ENCODE peak calls at places on chromosomes 13 and 19, in six cellular contexts. P is keratinocyte, X is neural progenitor cell, A is suprapubic skin, U is mammary epithelial cell, V is WERI-Rb-1. D is an unnamed sample.

GRCh38 chr13:41250993-41251392 is 12.4 kb downstream of the MTRF1 start:
- DNase-seq in P (no peak), X (no peak), A (no peak), U (no peak), V (no peak), D (no peak)

GRCh38 chr19:52307275-52307674 is 10.3 kb downstream of the ZNF480 start:
- DNase-seq in P (no peak), X (peak), A (no peak), U (peak), V (peak), D (no peak)

GRCh38 chr13:36029171-36029570 is 102.0 kb downstream of the DCLK1 start:
- DNase-seq in P (no peak), X (no peak), A (no peak), U (peak), V (no peak), D (no peak)

GRCh38 chr13:92303428-92303827 is 905.0 kb downstream of the GPC5 start:
- DNase-seq in P (no peak), X (no peak), A (peak), U (no peak), V (no peak), D (no peak)

GRCh38 chr19:4800591-4801081 is 9.1 kb downstream of the FEM1A start:
- DNase-seq in P (no peak), X (no peak), A (peak), U (peak), V (no peak), D (peak)

GRCh38 chr19:4930664-4931063 is 21.4 kb downstream of the UHRF1 start:
- DNase-seq in P (no peak), X (no peak), A (no peak), U (no peak), V (no peak), D (no peak)

GRCh38 chr13:113122571-113123225 is at the start of gene F10:
- DNase-seq in P (no peak), X (peak), A (no peak), U (no peak), V (peak), D (peak)

GRCh38 chr13:23758783-23759527 is 130.2 kb downstream of the MIPEP start:
- DNase-seq in P (no peak), X (no peak), A (no peak), U (no peak), V (no peak), D (no peak)

GRCh38 chr13:46641274-46642081 is 88.5 kb downstream of the LRCH1 start:
- DNase-seq in P (no peak), X (no peak), A (no peak), U (no peak), V (no peak), D (no peak)

GRCh38 chr19:39831679-39832078 is 2.3 kb downstream of the DYRK1B start:
- DNase-seq in P (no peak), X (no peak), A (no peak), U (no peak), V (no peak), D (no peak)

GRCh38 chr19:51440846-51441409 is 17.3 kb downstream of the SIGLEC8 start:
- DNase-seq in P (no peak), X (no peak), A (no peak), U (no peak), V (no peak), D (no peak)

GRCh38 chr13:95288899-95289500 is 12.3 kb downstream of the ABCC4 start:
- DNase-seq in P (no peak), X (no peak), A (no peak), U (no peak), V (no peak), D (no peak)

GRCh38 chr13:111976474-111977183 is 90.3 kb upstream of the SOX1 start:
- DNase-seq in P (no peak), X (no peak), A (no peak), U (no peak), V (no peak), D (no peak)

GRCh38 chr19:28466107-28467045 is 746.6 kb downstream of the UQCRFS1 start:
- DNase-seq in P (no peak), X (peak), A (no peak), U (peak), V (peak), D (peak)

GRCh38 chr13:30564489-30564888 is 53.2 kb upstream of the USPL1 start:
- DNase-seq in P (no peak), X (no peak), A (no peak), U (no peak), V (no peak), D (no peak)

GRCh38 chr13:101204270-101205011 is 211.9 kb downstream of the NALCN start:
- DNase-seq in P (no peak), X (no peak), A (no peak), U (no peak), V (no peak), D (no peak)

GRCh38 chr19:19406878-19407639 is 1.6 kb downstream of the GATAD2A start:
- DNase-seq in P (no peak), X (peak), A (no peak), U (peak), V (peak), D (peak)

GRCh38 chr13:24834902-24835510 is 71.0 kb downstream of the RNF17 start:
- DNase-seq in P (no peak), X (no peak), A (no peak), U (no peak), V (no peak), D (no peak)
- H3K4me3 ChIP-seq in P (no peak), X (no peak), A (no peak), U (no peak), V (no peak), D (no peak)

GRCh38 chr19:48484931-48485612 is 15.9 kb downstream of the CYTH2 start:
- DNase-seq in P (no peak), X (no peak), A (no peak), U (no peak), V (no peak), D (peak)
- H3K27ac ChIP-seq in P (no peak), X (no peak), A (no peak), U (no peak), V (no peak), D (no peak)

DNA sequence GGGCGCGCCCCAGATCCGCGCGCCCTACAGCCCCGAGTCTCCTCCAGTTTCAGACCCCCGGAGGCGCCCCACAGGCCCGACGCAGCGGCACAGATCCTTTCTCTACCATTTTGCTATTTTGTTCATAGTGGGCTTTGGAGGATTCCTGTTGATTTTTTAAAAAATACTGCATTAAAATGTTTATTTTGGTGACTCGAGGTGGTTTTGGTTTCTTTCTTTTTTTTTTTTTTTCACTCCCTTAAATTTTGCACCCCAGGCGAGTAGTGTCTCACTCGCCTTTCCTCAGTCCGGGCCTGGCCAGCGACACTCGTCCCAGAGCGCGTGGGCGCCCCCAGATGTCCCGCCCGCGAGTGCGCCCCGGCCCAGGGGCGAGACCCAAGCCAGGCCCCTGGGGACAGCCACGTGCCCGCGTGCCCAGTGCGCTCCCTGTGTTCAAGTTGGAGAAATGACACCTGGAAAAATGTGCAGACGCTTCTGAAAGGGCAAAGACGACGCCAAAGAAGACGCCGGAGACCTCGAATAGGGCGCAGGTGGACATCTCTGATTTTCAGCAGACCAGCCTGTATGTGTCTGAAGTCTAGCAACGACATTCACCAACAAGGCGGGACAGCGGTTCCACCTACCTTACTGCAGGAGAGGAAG is 478 bp upstream of the INSR start:
- DNase-seq in P (no peak), X (peak), A (peak), U (peak), V (peak), D (peak)
- TF ChIP-seq CTCF in P (no peak), X (peak), A (peak), U (no peak), V (peak), D (peak)

DNA sequence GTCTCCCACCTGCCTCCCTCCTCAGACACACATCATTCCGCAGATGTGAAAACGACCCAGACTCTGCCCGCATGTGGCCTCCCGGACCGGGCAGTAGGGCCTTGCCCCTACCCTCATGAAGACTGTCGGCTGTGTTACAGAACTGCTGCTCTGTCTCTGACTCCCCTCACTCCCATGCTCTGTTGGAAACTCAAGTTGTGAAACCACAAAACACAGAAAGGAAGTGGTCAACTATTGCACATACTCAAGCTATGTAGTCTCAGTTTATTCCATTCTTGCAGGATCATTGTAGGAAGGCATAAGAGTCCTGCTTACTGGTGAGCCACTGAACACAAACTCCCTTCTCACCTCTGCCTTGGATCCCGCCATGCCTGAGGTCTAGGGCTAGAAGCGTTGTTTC is 129.6 kb downstream of the DLEU7 start:
- DNase-seq in P (no peak), X (no peak), A (no peak), U (peak), V (no peak), D (no peak)
- H3K4me3 ChIP-seq in P (no peak), X (no peak), A (no peak), U (no peak), V (no peak), D (no peak)

GRCh38 chr19:1235625-1236538 is 1.9 kb downstream of the CBARP start:
- DNase-seq in P (no peak), X (no peak), A (no peak), U (no peak), V (no peak), D (no peak)

GRCh38 chr19:1237754-1238372 is at the start of gene CBARP:
- DNase-seq in P (no peak), X (peak), A (no peak), U (no peak), V (no peak), D (no peak)

GRCh38 chr19:1238373-1239303 is 833 bp upstream of the CBARP start:
- DNase-seq in P (no peak), X (no peak), A (no peak), U (no peak), V (no peak), D (no peak)

GRCh38 chr19:1236566-1236965 is 1.2 kb downstream of the CBARP start:
- DNase-seq in P (no peak), X (peak), A (no peak), U (no peak), V (no peak), D (no peak)

DNA sequence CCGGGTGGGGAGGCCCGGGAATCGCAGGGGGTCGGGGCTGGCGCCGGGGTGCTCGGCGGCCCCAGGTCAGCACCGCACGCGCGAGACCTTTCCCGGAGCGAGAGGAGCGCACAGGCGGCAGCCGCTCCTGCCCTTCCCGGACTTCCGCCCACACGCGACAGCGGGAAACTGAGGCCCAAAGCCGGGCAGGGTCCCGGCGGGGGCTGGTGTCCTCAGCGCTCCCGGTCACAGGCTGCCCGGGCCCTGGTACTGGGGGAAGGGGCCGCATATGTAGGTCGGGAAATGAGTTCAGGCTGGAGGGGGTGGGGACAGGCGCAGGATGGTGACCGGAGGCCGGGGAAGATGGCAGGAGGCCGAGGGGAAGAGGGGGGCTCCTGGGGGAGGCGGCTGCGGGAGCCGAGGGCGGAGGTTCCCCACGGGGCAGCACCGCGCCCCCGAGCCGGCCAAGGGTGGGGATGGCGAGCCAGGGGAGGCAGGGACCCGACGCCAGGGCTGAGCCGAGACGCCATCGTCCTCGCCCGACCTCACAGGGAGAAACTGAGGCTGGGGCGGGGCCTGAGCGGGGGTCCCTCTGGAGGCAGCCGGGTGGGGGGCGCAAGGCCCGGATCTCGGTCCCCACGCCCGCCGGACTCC is 662 bp downstream of the CBARP start:
- DNase-seq in P (no peak), X (peak), A (no peak), U (no peak), V (no peak), D (no peak)
- H3K27ac ChIP-seq in P (no peak), X (no peak), A (peak), U (no peak), V (no peak), D (no peak)

DNA sequence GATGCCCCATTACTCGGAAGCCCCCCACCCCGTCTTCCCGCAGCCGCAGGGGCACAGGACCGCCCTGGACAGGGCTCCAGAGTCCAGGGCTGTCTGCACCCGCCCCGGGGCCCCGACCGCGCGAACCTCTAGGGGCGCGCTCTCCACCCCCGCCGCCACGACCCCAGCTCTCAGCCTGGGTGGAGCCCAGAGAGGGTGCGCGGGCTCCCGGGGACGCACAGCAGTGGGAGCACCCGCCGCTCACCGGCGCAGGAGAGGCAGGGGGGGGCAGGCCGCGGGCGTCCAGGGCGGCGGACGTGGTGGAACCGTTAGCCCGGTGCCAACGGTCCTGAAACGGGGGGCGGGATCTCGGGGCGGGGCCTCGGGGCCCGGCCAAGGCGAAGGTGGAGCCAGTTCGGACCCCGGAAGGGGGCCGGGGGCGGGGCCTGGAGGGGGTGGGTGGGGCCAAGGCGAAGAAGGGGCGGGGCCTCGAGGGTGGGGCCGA is at the start of gene ATP8B3:
- DNase-seq in P (peak), X (no peak), A (peak), U (no peak), V (no peak), D (no peak)
- TF ChIP-seq CTCF in P (no peak), X (peak), A (no peak), U (no peak), V (no peak), D (no peak)

DNA sequence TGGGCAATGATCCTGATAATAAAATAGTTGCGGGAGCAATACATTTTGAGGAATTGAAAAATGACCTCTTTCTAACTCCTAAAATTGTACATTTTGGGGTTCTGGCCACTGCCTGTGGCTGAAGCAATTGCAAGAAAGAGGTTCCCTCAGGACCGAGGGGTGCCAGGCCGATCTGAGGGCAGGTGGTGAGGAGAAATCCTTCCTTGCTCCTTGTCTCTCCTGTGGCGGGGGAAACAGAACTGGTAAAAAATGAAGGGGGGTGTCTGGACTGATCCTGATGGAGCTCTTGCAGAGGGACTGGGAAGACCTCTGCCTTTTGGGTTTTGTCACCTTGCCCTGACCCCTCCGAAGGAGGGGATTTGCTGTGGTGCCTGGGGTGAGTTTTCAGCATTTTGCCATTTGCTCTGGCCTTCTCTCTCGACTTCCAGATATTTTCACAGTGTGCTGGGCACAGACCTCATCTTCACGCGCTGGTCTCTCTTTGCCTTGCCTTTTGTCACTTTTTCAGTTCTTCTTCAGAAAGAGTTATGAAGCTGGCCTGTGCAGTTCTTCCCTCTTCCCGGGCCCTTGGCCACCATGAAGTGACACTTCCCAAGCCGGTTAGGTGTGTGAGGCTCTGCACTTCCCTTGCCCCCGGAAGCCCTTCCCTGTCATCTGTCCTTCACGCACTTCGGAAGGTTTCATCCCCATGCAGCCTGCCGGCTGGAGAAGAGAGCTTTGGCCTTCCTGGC is 22.2 kb downstream of the NFIX start:
- DNase-seq in P (no peak), X (no peak), A (no peak), U (peak), V (no peak), D (no peak)
- H3K4me3 ChIP-seq in P (peak), X (no peak), A (peak), U (peak), V (no peak), D (peak)

DNA sequence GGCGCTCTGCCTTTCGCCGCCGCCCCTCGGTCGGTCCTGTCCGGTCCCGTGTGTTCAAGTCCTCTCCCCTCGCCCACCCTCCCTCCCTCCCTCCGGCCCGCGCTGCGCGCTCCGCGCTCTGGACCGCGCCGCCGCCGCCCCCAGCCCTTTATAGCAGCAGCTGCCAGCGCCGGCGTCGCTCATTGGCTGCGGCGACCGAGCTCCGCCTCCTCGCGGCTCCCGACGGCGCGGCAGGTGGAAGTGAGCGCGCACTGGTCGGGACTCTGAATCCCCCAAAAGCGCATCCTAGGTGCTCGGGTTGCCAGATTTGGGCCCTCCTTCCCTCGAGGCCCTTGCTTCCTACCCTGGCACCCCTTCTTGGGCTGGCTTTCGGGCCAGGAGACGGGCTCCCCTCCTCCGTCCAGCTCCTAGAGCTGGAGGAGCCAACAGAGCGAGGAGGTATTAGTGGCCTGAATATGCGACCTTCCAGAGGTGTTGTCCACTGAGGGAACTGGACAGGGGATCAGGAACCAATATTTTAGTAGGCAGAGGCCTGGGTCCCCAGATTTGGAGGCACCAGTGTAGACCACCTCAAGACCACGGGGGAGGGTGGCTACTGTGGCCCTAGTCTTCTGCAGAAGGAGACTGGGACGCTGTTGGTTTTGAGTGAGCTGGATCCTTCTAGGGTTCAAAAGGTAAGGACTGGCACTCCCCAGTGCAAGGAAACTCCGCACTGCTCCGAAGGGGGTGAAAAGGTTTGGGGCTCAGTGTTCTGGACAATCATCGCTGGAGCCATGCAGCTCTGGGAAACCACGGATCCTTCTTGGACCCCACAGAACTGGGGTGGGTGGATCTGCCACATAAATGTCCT is at the start of gene ELAVL3:
- DNase-seq in P (no peak), X (peak), A (no peak), U (no peak), V (peak), D (no peak)
- H3K27ac ChIP-seq in P (no peak), X (no peak), A (no peak), U (no peak), V (no peak), D (no peak)

GRCh38 chr13:43470610-43471009 is 316.2 kb downstream of the ENOX1 start:
- DNase-seq in P (no peak), X (no peak), A (no peak), U (no peak), V (no peak), D (no peak)

GRCh38 chr13:43472344-43472743 is 314.4 kb downstream of the ENOX1 start:
- DNase-seq in P (no peak), X (no peak), A (no peak), U (no peak), V (no peak), D (no peak)

GRCh38 chr13:43472980-43473379 is 313.8 kb downstream of the ENOX1 start:
- DNase-seq in P (no peak), X (no peak), A (no peak), U (no peak), V (no peak), D (no peak)

GRCh38 chr13:43475135-43475534 is 311.6 kb downstream of the ENOX1 start:
- DNase-seq in P (no peak), X (no peak), A (no peak), U (no peak), V (no peak), D (no peak)

GRCh38 chr13:43473437-43473836 is 313.3 kb downstream of the ENOX1 start:
- DNase-seq in P (no peak), X (no peak), A (no peak), U (no peak), V (no peak), D (no peak)
- TF ChIP-seq CTCF in P (no peak), X (no peak), A (no peak), U (no peak), V (no peak), D (no peak)